ENCODE peak calls at places on chromosome 1, in ten cellular contexts. One of them, this sample, is unnamed.

GRCh38 chr1:203017061-203017460 is 9.2 kb upstream of the PPFIA4 start:
- DNase-seq in glutamatergic neuron: no peak
- DNase-seq in stimulated activated naive CD8-positive, alpha-beta T cell treated with anti-CD3 and anti-CD28 coated beads, Interleukin-15, amount 100 ng/mL, for 72 hours: no peak
- DNase-seq in mesendoderm: no peak
- DNase-seq in activated CD8-positive, alpha-beta T cell treated with anti-CD3 and anti-CD28 coated beads for 36 hours: no peak
- DNase-seq in epithelial cell of esophagus: no peak
- DNase-seq in effector memory CD8-positive, alpha-beta T cell: no peak
- DNase-seq in OCI-LY7: no peak
- DNase-seq in M059J: no peak
- DNase-seq in left kidney: no peak
- DNase-seq in this sample: no peak

GRCh38 chr1:62299426-62300200 is 19.6 kb downstream of the KANK4 start:
- DNase-seq in M059J: peak; percentile 64
- DNase-seq in OCI-LY7: no peak
- DNase-seq in stimulated activated naive CD8-positive, alpha-beta T cell treated with anti-CD3 and anti-CD28 coated beads, Interleukin-15, amount 100 ng/mL, for 72 hours: no peak
- DNase-seq in epithelial cell of esophagus: no peak
- DNase-seq in mesendoderm: no peak
- DNase-seq in activated CD8-positive, alpha-beta T cell treated with anti-CD3 and anti-CD28 coated beads for 36 hours: no peak
- DNase-seq in effector memory CD8-positive, alpha-beta T cell: no peak
- DNase-seq in left kidney: peak; percentile 47
- DNase-seq in glutamatergic neuron: no peak
- DNase-seq in this sample: no peak

GRCh38 chr1:228022571-228023293 is 15.9 kb downstream of the WNT3A start:
- DNase-seq in activated CD8-positive, alpha-beta T cell treated with anti-CD3 and anti-CD28 coated beads for 36 hours: no peak
- DNase-seq in left kidney: no peak
- DNase-seq in effector memory CD8-positive, alpha-beta T cell: no peak
- DNase-seq in epithelial cell of esophagus: no peak
- DNase-seq in stimulated activated naive CD8-positive, alpha-beta T cell treated with anti-CD3 and anti-CD28 coated beads, Interleukin-15, amount 100 ng/mL, for 72 hours: no peak
- DNase-seq in mesendoderm: no peak
- DNase-seq in M059J: no peak
- DNase-seq in OCI-LY7: no peak
- DNase-seq in glutamatergic neuron: no peak
- DNase-seq in this sample: no peak

GRCh38 chr1:160205974-160206369 is 788 bp downstream of the PEA15 start:
- DNase-seq in M059J: peak; percentile 78
- DNase-seq in mesendoderm: no peak
- DNase-seq in stimulated activated naive CD8-positive, alpha-beta T cell treated with anti-CD3 and anti-CD28 coated beads, Interleukin-15, amount 100 ng/mL, for 72 hours: peak; percentile 45
- DNase-seq in glutamatergic neuron: no peak
- DNase-seq in effector memory CD8-positive, alpha-beta T cell: peak; percentile 27
- DNase-seq in OCI-LY7: peak; percentile 54
- DNase-seq in left kidney: peak; percentile 66
- DNase-seq in activated CD8-positive, alpha-beta T cell treated with anti-CD3 and anti-CD28 coated beads for 36 hours: peak; percentile 71
- DNase-seq in epithelial cell of esophagus: peak; percentile 76
- DNase-seq in this sample: peak; percentile 51

GRCh38 chr1:157691285-157691920 is 9.2 kb downstream of the FCRL3 start:
- DNase-seq in effector memory CD8-positive, alpha-beta T cell: no peak
- DNase-seq in OCI-LY7: peak; percentile 67
- DNase-seq in activated CD8-positive, alpha-beta T cell treated with anti-CD3 and anti-CD28 coated beads for 36 hours: no peak
- DNase-seq in mesendoderm: peak; percentile 79
- DNase-seq in epithelial cell of esophagus: peak; percentile 43
- DNase-seq in glutamatergic neuron: no peak
- DNase-seq in left kidney: peak; percentile 49
- DNase-seq in M059J: peak; percentile 23
- DNase-seq in stimulated activated naive CD8-positive, alpha-beta T cell treated with anti-CD3 and anti-CD28 coated beads, Interleukin-15, amount 100 ng/mL, for 72 hours: no peak
- DNase-seq in this sample: no peak

GRCh38 chr1:23100074-23100748 is 68.4 kb downstream of the LUZP1 start:
- DNase-seq in mesendoderm: peak; percentile 87
- DNase-seq in effector memory CD8-positive, alpha-beta T cell: peak; percentile 54
- DNase-seq in activated CD8-positive, alpha-beta T cell treated with anti-CD3 and anti-CD28 coated beads for 36 hours: peak; percentile 69
- DNase-seq in left kidney: peak; percentile 14
- DNase-seq in epithelial cell of esophagus: peak; percentile 93
- DNase-seq in glutamatergic neuron: no peak
- DNase-seq in M059J: peak; percentile 95
- DNase-seq in stimulated activated naive CD8-positive, alpha-beta T cell treated with anti-CD3 and anti-CD28 coated beads, Interleukin-15, amount 100 ng/mL, for 72 hours: peak; percentile 72
- DNase-seq in OCI-LY7: no peak
- DNase-seq in this sample: no peak

GRCh38 chr1:243712890-243713425 is 137.1 kb downstream of the AKT3 start:
- DNase-seq in OCI-LY7: no peak
- DNase-seq in left kidney: no peak
- DNase-seq in mesendoderm: no peak
- DNase-seq in epithelial cell of esophagus: no peak
- DNase-seq in activated CD8-positive, alpha-beta T cell treated with anti-CD3 and anti-CD28 coated beads for 36 hours: no peak
- DNase-seq in stimulated activated naive CD8-positive, alpha-beta T cell treated with anti-CD3 and anti-CD28 coated beads, Interleukin-15, amount 100 ng/mL, for 72 hours: no peak
- DNase-seq in effector memory CD8-positive, alpha-beta T cell: no peak
- DNase-seq in M059J: no peak
- DNase-seq in glutamatergic neuron: no peak
- DNase-seq in this sample: no peak

GRCh38 chr1:186738896-186739295 is 58.7 kb upstream of the PTGS2 start:
- DNase-seq in OCI-LY7: no peak
- DNase-seq in effector memory CD8-positive, alpha-beta T cell: no peak
- DNase-seq in stimulated activated naive CD8-positive, alpha-beta T cell treated with anti-CD3 and anti-CD28 coated beads, Interleukin-15, amount 100 ng/mL, for 72 hours: peak; percentile 24
- DNase-seq in mesendoderm: no peak
- DNase-seq in activated CD8-positive, alpha-beta T cell treated with anti-CD3 and anti-CD28 coated beads for 36 hours: peak; percentile 32
- DNase-seq in glutamatergic neuron: no peak
- DNase-seq in epithelial cell of esophagus: peak; percentile 44
- DNase-seq in M059J: no peak
- DNase-seq in left kidney: no peak
- DNase-seq in this sample: peak; percentile 74

GRCh38 chr1:32981003-32981909 is 16.6 kb upstream of the RNF19B start:
- DNase-seq in mesendoderm: no peak
- DNase-seq in left kidney: peak; percentile 47
- DNase-seq in M059J: peak; percentile 98
- DNase-seq in effector memory CD8-positive, alpha-beta T cell: peak; percentile 56
- DNase-seq in epithelial cell of esophagus: peak; percentile 97
- DNase-seq in OCI-LY7: peak; percentile 90
- DNase-seq in glutamatergic neuron: no peak
- DNase-seq in activated CD8-positive, alpha-beta T cell treated with anti-CD3 and anti-CD28 coated beads for 36 hours: peak; percentile 74
- DNase-seq in stimulated activated naive CD8-positive, alpha-beta T cell treated with anti-CD3 and anti-CD28 coated beads, Interleukin-15, amount 100 ng/mL, for 72 hours: peak; percentile 78
- DNase-seq in this sample: peak; percentile 71

GRCh38 chr1:157359309-157360020 is 192.8 kb downstream of the FCRL5 start:
- DNase-seq in M059J: no peak
- DNase-seq in effector memory CD8-positive, alpha-beta T cell: no peak
- DNase-seq in stimulated activated naive CD8-positive, alpha-beta T cell treated with anti-CD3 and anti-CD28 coated beads, Interleukin-15, amount 100 ng/mL, for 72 hours: no peak
- DNase-seq in glutamatergic neuron: no peak
- DNase-seq in mesendoderm: no peak
- DNase-seq in left kidney: no peak
- DNase-seq in OCI-LY7: no peak
- DNase-seq in activated CD8-positive, alpha-beta T cell treated with anti-CD3 and anti-CD28 coated beads for 36 hours: no peak
- DNase-seq in epithelial cell of esophagus: peak; percentile 48
- DNase-seq in this sample: no peak

GRCh38 chr1:2377751-2378440 is 13.5 kb downstream of the MORN1 start:
- DNase-seq in effector memory CD8-positive, alpha-beta T cell: no peak
- DNase-seq in glutamatergic neuron: peak; percentile 8
- DNase-seq in epithelial cell of esophagus: no peak
- DNase-seq in stimulated activated naive CD8-positive, alpha-beta T cell treated with anti-CD3 and anti-CD28 coated beads, Interleukin-15, amount 100 ng/mL, for 72 hours: no peak
- DNase-seq in mesendoderm: no peak
- DNase-seq in OCI-LY7: no peak
- DNase-seq in left kidney: no peak
- DNase-seq in M059J: no peak
- DNase-seq in activated CD8-positive, alpha-beta T cell treated with anti-CD3 and anti-CD28 coated beads for 36 hours: no peak
- DNase-seq in this sample: no peak

GRCh38 chr1:62181531-62181930 is 13.1 kb upstream of the L1TD1 start:
- DNase-seq in mesendoderm: no peak
- DNase-seq in stimulated activated naive CD8-positive, alpha-beta T cell treated with anti-CD3 and anti-CD28 coated beads, Interleukin-15, amount 100 ng/mL, for 72 hours: no peak
- DNase-seq in OCI-LY7: no peak
- DNase-seq in glutamatergic neuron: no peak
- DNase-seq in left kidney: no peak
- DNase-seq in epithelial cell of esophagus: no peak
- DNase-seq in activated CD8-positive, alpha-beta T cell treated with anti-CD3 and anti-CD28 coated beads for 36 hours: no peak
- DNase-seq in M059J: no peak
- DNase-seq in effector memory CD8-positive, alpha-beta T cell: no peak
- DNase-seq in this sample: no peak

GRCh38 chr1:201261771-201262547 is 21.3 kb upstream of the PKP1 start:
- DNase-seq in M059J: no peak
- DNase-seq in OCI-LY7: no peak
- DNase-seq in mesendoderm: no peak
- DNase-seq in glutamatergic neuron: no peak
- DNase-seq in epithelial cell of esophagus: peak; percentile 84
- DNase-seq in left kidney: no peak
- DNase-seq in stimulated activated naive CD8-positive, alpha-beta T cell treated with anti-CD3 and anti-CD28 coated beads, Interleukin-15, amount 100 ng/mL, for 72 hours: no peak
- DNase-seq in activated CD8-positive, alpha-beta T cell treated with anti-CD3 and anti-CD28 coated beads for 36 hours: no peak
- DNase-seq in effector memory CD8-positive, alpha-beta T cell: no peak
- DNase-seq in this sample: no peak

GRCh38 chr1:166379447-166379846 is 212.6 kb upstream of the FAM78B start:
- DNase-seq in epithelial cell of esophagus: no peak
- DNase-seq in effector memory CD8-positive, alpha-beta T cell: no peak
- DNase-seq in OCI-LY7: no peak
- DNase-seq in M059J: peak; percentile 79
- DNase-seq in left kidney: peak; percentile 59
- DNase-seq in activated CD8-positive, alpha-beta T cell treated with anti-CD3 and anti-CD28 coated beads for 36 hours: no peak
- DNase-seq in glutamatergic neuron: no peak
- DNase-seq in mesendoderm: peak; percentile 40
- DNase-seq in stimulated activated naive CD8-positive, alpha-beta T cell treated with anti-CD3 and anti-CD28 coated beads, Interleukin-15, amount 100 ng/mL, for 72 hours: no peak
- DNase-seq in this sample: no peak

GRCh38 chr1:206011057-206011456 is 7.9 kb upstream of the RAB7B start:
- DNase-seq in effector memory CD8-positive, alpha-beta T cell: no peak
- DNase-seq in left kidney: no peak
- DNase-seq in epithelial cell of esophagus: no peak
- DNase-seq in glutamatergic neuron: no peak
- DNase-seq in OCI-LY7: no peak
- DNase-seq in activated CD8-positive, alpha-beta T cell treated with anti-CD3 and anti-CD28 coated beads for 36 hours: peak; percentile 65
- DNase-seq in stimulated activated naive CD8-positive, alpha-beta T cell treated with anti-CD3 and anti-CD28 coated beads, Interleukin-15, amount 100 ng/mL, for 72 hours: no peak
- DNase-seq in mesendoderm: no peak
- DNase-seq in M059J: no peak
- DNase-seq in this sample: no peak

GRCh38 chr1:187877220-187877619 is 1048.5 kb downstream of the PLA2G4A start:
- DNase-seq in epithelial cell of esophagus: no peak
- DNase-seq in stimulated activated naive CD8-positive, alpha-beta T cell treated with anti-CD3 and anti-CD28 coated beads, Interleukin-15, amount 100 ng/mL, for 72 hours: no peak
- DNase-seq in glutamatergic neuron: no peak
- DNase-seq in OCI-LY7: no peak
- DNase-seq in left kidney: no peak
- DNase-seq in activated CD8-positive, alpha-beta T cell treated with anti-CD3 and anti-CD28 coated beads for 36 hours: no peak
- DNase-seq in mesendoderm: no peak
- DNase-seq in M059J: no peak
- DNase-seq in effector memory CD8-positive, alpha-beta T cell: no peak
- DNase-seq in this sample: no peak

GRCh38 chr1:14945132-14946010 is 208.2 kb upstream of the TMEM51 start:
- DNase-seq in OCI-LY7: no peak
- DNase-seq in effector memory CD8-positive, alpha-beta T cell: no peak
- DNase-seq in M059J: peak; percentile 88
- DNase-seq in activated CD8-positive, alpha-beta T cell treated with anti-CD3 and anti-CD28 coated beads for 36 hours: no peak
- DNase-seq in glutamatergic neuron: peak; percentile 71
- DNase-seq in stimulated activated naive CD8-positive, alpha-beta T cell treated with anti-CD3 and anti-CD28 coated beads, Interleukin-15, amount 100 ng/mL, for 72 hours: no peak
- DNase-seq in mesendoderm: peak; percentile 72
- DNase-seq in epithelial cell of esophagus: peak; percentile 70
- DNase-seq in left kidney: peak; percentile 91
- DNase-seq in this sample: no peak

GRCh38 chr1:208233978-208234377 is 10.2 kb downstream of the PLXNA2 start:
- DNase-seq in epithelial cell of esophagus: no peak
- DNase-seq in OCI-LY7: no peak
- DNase-seq in activated CD8-positive, alpha-beta T cell treated with anti-CD3 and anti-CD28 coated beads for 36 hours: no peak
- DNase-seq in left kidney: no peak
- DNase-seq in M059J: no peak
- DNase-seq in mesendoderm: no peak
- DNase-seq in effector memory CD8-positive, alpha-beta T cell: no peak
- DNase-seq in stimulated activated naive CD8-positive, alpha-beta T cell treated with anti-CD3 and anti-CD28 coated beads, Interleukin-15, amount 100 ng/mL, for 72 hours: no peak
- DNase-seq in glutamatergic neuron: no peak
- DNase-seq in this sample: no peak

GRCh38 chr1:33270808-33271465 is 14.6 kb downstream of the ZNF362 start:
- DNase-seq in mesendoderm: no peak
- DNase-seq in activated CD8-positive, alpha-beta T cell treated with anti-CD3 and anti-CD28 coated beads for 36 hours: no peak
- DNase-seq in effector memory CD8-positive, alpha-beta T cell: no peak
- DNase-seq in epithelial cell of esophagus: no peak
- DNase-seq in glutamatergic neuron: no peak
- DNase-seq in M059J: no peak
- DNase-seq in left kidney: no peak
- DNase-seq in OCI-LY7: no peak
- DNase-seq in stimulated activated naive CD8-positive, alpha-beta T cell treated with anti-CD3 and anti-CD28 coated beads, Interleukin-15, amount 100 ng/mL, for 72 hours: no peak
- DNase-seq in this sample: no peak

GRCh38 chr1:2611034-2611501 is 21.7 kb downstream of the MMEL1 start:
- DNase-seq in mesendoderm: peak; percentile 73
- DNase-seq in activated CD8-positive, alpha-beta T cell treated with anti-CD3 and anti-CD28 coated beads for 36 hours: peak; percentile 51
- DNase-seq in epithelial cell of esophagus: peak; percentile 25
- DNase-seq in M059J: peak; percentile 3
- DNase-seq in stimulated activated naive CD8-positive, alpha-beta T cell treated with anti-CD3 and anti-CD28 coated beads, Interleukin-15, amount 100 ng/mL, for 72 hours: no peak
- DNase-seq in OCI-LY7: peak; percentile 31
- DNase-seq in effector memory CD8-positive, alpha-beta T cell: no peak
- DNase-seq in left kidney: peak; percentile 82
- DNase-seq in glutamatergic neuron: peak; percentile 55
- DNase-seq in this sample: peak; percentile 13

This sample was measured in GM06990.